ENCODE peak calls at places on chromosome 9, in nine cellular contexts. J is right lobe of liver, P is GM12865, S is A549, T is ascending aorta, E is hepatocyte, A is fibroblast of lung, K is lower leg skin, Q is psoas muscle. V is an unnamed sample.

GRCh38 chr9:88818495-88819201 is 172.6 kb upstream of the S1PR3 start:
- DNase-seq in K (no peak), T (no peak), P (no peak), A (peak), J (no peak), Q (no peak), E (no peak), S (no peak), V (peak)

GRCh38 chr9:33331411-33331891 is 41.1 kb downstream of the NFX1 start:
- DNase-seq in P (no peak), S (no peak), K (no peak), Q (no peak), E (no peak), A (peak), J (no peak), T (no peak), V (no peak)

GRCh38 chr9:129362287-129363098 is 184.4 kb upstream of the IER5L start:
- DNase-seq in P (no peak), K (no peak), S (no peak), E (peak), A (no peak), T (no peak), Q (no peak), J (peak), V (no peak)

GRCh38 chr9:70950270-70950669 is 171.2 kb downstream of the TRPM3 start:
- DNase-seq in J (no peak), T (no peak), E (no peak), Q (no peak), A (no peak), P (no peak), S (no peak), K (no peak), V (no peak)

GRCh38 chr9:15372385-15373200 is 50.1 kb upstream of the SNAPC3 start:
- DNase-seq in E (no peak), K (no peak), J (no peak), T (no peak), Q (no peak), A (peak), P (peak), S (no peak), V (no peak)

GRCh38 chr9:19050637-19051591 is 1.7 kb downstream of the RRAGA start:
- DNase-seq in S (no peak), J (no peak), P (no peak), E (no peak), K (no peak), T (no peak), Q (no peak), A (no peak), V (peak)

GRCh38 chr9:37220971-37221370 is 100.6 kb downstream of the ZCCHC7 start:
- DNase-seq in E (no peak), S (no peak), A (peak), J (no peak), T (no peak), P (no peak), Q (no peak), K (no peak), V (no peak)

GRCh38 chr9:14797442-14797841 is 74.9 kb upstream of the CER1 start:
- DNase-seq in P (no peak), Q (no peak), A (peak), J (no peak), K (no peak), S (no peak), T (no peak), E (no peak), V (no peak)

GRCh38 chr9:121491111-121491510 is 8.5 kb downstream of the GGTA1 start:
- DNase-seq in T (no peak), E (no peak), S (no peak), K (no peak), A (no peak), J (no peak), P (no peak), Q (no peak), V (no peak)

GRCh38 chr9:2243666-2244555 is 228.8 kb downstream of the SMARCA2 start:
- DNase-seq in K (no peak), T (no peak), E (no peak), A (no peak), Q (no peak), S (no peak), J (no peak), P (no peak), V (no peak)

GRCh38 chr9:115637661-115638060 is 515.9 kb upstream of the PAPPA start:
- DNase-seq in A (peak), K (no peak), J (no peak), T (no peak), S (no peak), Q (no peak), P (no peak), E (no peak), V (no peak)

GRCh38 chr9:126326228-126327015 is at the start of gene MVB12B:
- DNase-seq in P (peak), S (peak), A (no peak), T (no peak), E (peak), Q (peak), J (no peak), K (no peak), V (peak)

GRCh38 chr9:124660341-124660801 is 110.7 kb downstream of the NR6A1 start:
- DNase-seq in A (peak), T (no peak), K (no peak), Q (no peak), S (no peak), P (peak), E (peak), J (no peak), V (peak)

GRCh38 chr9:112665347-112665746 is 52.6 kb downstream of the INIP start:
- DNase-seq in S (no peak), T (no peak), A (peak), Q (no peak), E (no peak), K (no peak), J (no peak), P (peak), V (peak)

GRCh38 chr9:127895811-127896210 is 3.6 kb downstream of the ST6GALNAC6 start:
- DNase-seq in K (no peak), J (no peak), T (no peak), A (no peak), Q (no peak), S (no peak), P (no peak), E (no peak), V (no peak)

GRCh38 chr9:3403315-3403714 is 122.5 kb downstream of the RFX3 start:
- DNase-seq in K (no peak), Q (no peak), T (no peak), P (no peak), E (no peak), S (no peak), A (no peak), J (no peak), V (no peak)

GRCh38 chr9:68431307-68431706 is 74.9 kb downstream of the PGM5 start:
- DNase-seq in J (no peak), S (no peak), T (no peak), Q (no peak), E (no peak), K (no peak), P (no peak), A (no peak), V (no peak)

GRCh38 chr9:75200892-75201470 is 112.7 kb downstream of the OSTF1 start:
- DNase-seq in J (no peak), S (peak), E (peak), Q (no peak), T (no peak), K (no peak), A (peak), P (peak), V (peak)

GRCh38 chr9:128470560-128470959 is 14.8 kb downstream of the ODF2 start:
- DNase-seq in P (no peak), A (peak), T (no peak), S (no peak), Q (peak), K (no peak), E (no peak), J (no peak), V (peak)

GRCh38 chr9:82580921-82581320 is 482.0 kb downstream of the RASEF start:
- DNase-seq in T (no peak), S (no peak), E (no peak), J (no peak), P (no peak), A (no peak), K (no peak), Q (no peak), V (no peak)

GRCh38 chr9:92373167-92373566 is 31.2 kb downstream of the OGN start:
- DNase-seq in T (no peak), P (no peak), E (no peak), Q (no peak), A (no peak), K (no peak), J (no peak), S (no peak), V (no peak)

GRCh38 chr9:17839744-17840143 is 260.9 kb downstream of the SH3GL2 start:
- DNase-seq in Q (no peak), T (no peak), A (no peak), E (peak), S (no peak), J (no peak), P (no peak), K (no peak), V (no peak)

GRCh38 chr9:136644593-136645342 is 17.9 kb upstream of the EGFL7 start:
- DNase-seq in A (no peak), S (peak), P (peak), K (peak), Q (peak), J (peak), E (peak), T (peak), V (no peak)

GRCh38 chr9:36881316-36882116 is 152.6 kb downstream of the PAX5 start:
- DNase-seq in J (peak), K (no peak), S (no peak), Q (peak), E (no peak), P (no peak), T (no peak), A (no peak), V (no peak)

GRCh38 chr9:38256461-38256860 is 136.0 kb upstream of the ALDH1B1 start:
- DNase-seq in K (no peak), P (no peak), J (no peak), A (no peak), S (no peak), Q (no peak), E (no peak), T (no peak), V (no peak)

GRCh38 chr9:37486616-37487544 is 1.1 kb downstream of the POLR1E start:
- DNase-seq in P (no peak), A (peak), T (peak), Q (no peak), J (no peak), S (no peak), E (peak), K (no peak), V (peak)

GRCh38 chr9:70044450-70045307 is 1.0 kb downstream of the MAMDC2 start:
- DNase-seq in S (peak), E (peak), P (no peak), Q (peak), A (peak), T (no peak), K (no peak), J (no peak), V (peak)

GRCh38 chr9:125890793-125891192 is 143.6 kb downstream of the PBX3 start:
- DNase-seq in S (no peak), T (no peak), E (no peak), Q (no peak), K (no peak), P (no peak), A (no peak), J (no peak), V (no peak)

GRCh38 chr9:714675-715074 is 126.8 kb upstream of the DMRT1 start:
- DNase-seq in S (no peak), A (no peak), T (peak), J (no peak), P (no peak), Q (no peak), E (no peak), K (no peak), V (no peak)
- H3K4me3 ChIP-seq in S (no peak), A (no peak), T (peak), J (no peak), P (no peak), Q (no peak), E (no peak), K (no peak), V (no peak)

GRCh38 chr9:96217358-96217755 is 84.6 kb downstream of the HSD17B3 start:
- DNase-seq in J (no peak), S (no peak), K (no peak), P (no peak), T (no peak), E (peak), Q (no peak), A (no peak), V (no peak)

GRCh38 chr9:96217756-96218693 is 84.0 kb downstream of the HSD17B3 start:
- DNase-seq in K (peak), E (peak), S (peak), A (peak), T (peak), P (peak), J (peak), Q (peak), V (peak)

GRCh38 chr9:96218821-96219614 is 83.0 kb downstream of the HSD17B3 start:
- DNase-seq in E (no peak), J (peak), T (no peak), A (no peak), P (no peak), Q (no peak), S (no peak), K (no peak), V (no peak)

GRCh38 chr9:96219615-96220257 is 82.2 kb downstream of the HSD17B3 start:
- DNase-seq in T (peak), S (peak), E (peak), Q (peak), K (no peak), P (no peak), A (peak), J (peak), V (no peak)

GRCh38 chr9:96222132-96222531 is 79.8 kb downstream of the HSD17B3 start:
- DNase-seq in P (no peak), Q (no peak), A (no peak), S (no peak), J (no peak), K (no peak), E (no peak), T (no peak), V (no peak)
- TF ChIP-seq CTCF in P (peak), Q (peak), A (peak), S (peak), J (peak), K (no peak), E (peak), T (no peak), V (peak)

GRCh38 chr9:91134608-91135007 is 227.1 kb downstream of the AUH start:
- DNase-seq in J (no peak), S (no peak), A (no peak), Q (no peak), K (no peak), T (no peak), E (no peak), P (no peak), V (no peak)

GRCh38 chr9:91127653-91128052 is 234.1 kb downstream of the AUH start:
- DNase-seq in E (no peak), J (no peak), A (peak), P (no peak), S (no peak), K (no peak), Q (no peak), T (no peak), V (peak)

GRCh38 chr9:91132576-91133073 is 229.1 kb downstream of the AUH start:
- DNase-seq in K (no peak), J (no peak), S (no peak), T (no peak), E (no peak), Q (no peak), P (no peak), A (no peak), V (no peak)

GRCh38 chr9:91130796-91131318 is 230.9 kb downstream of the AUH start:
- DNase-seq in P (no peak), A (no peak), S (no peak), J (no peak), E (no peak), T (no peak), Q (no peak), K (no peak), V (peak)

DNA sequence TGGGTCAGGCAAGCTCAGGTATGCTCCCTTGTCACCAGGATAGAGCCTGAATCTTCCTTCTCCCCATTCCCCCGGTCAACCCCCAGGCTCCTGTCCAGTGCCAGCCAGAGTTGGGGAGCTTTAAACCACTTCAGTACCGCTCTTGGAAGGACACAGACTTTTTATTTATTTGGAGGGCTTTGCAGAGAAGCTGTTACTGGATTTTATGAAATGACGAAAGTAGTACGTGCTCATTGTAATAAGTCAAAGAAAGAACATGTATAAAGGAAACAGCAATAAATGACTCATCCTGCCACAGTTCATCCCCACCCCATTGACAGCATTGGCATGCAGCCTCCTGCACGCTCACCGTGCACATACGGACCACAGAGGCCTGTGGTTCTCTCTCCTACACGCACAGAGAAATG is 230.3 kb downstream of the AUH start:
- DNase-seq in K (peak), J (no peak), S (peak), P (peak), A (peak), T (no peak), Q (peak), E (peak), V (peak)
- H3K4me3 ChIP-seq in K (no peak), J (no peak), S (no peak), P (no peak), A (no peak), T (no peak), Q (no peak), E (no peak), V (no peak)

GRCh38 chr9:86246752-86247161 is 12.7 kb downstream of the C9orf153 start:
- DNase-seq in Q (peak), S (no peak), E (no peak), T (no peak), K (no peak), P (peak), J (no peak), A (no peak), V (peak)
- TF ChIP-seq CTCF in Q (peak), S (no peak), E (no peak), T (no peak), K (no peak), P (peak), J (peak), A (no peak), V (no peak)

DNA sequence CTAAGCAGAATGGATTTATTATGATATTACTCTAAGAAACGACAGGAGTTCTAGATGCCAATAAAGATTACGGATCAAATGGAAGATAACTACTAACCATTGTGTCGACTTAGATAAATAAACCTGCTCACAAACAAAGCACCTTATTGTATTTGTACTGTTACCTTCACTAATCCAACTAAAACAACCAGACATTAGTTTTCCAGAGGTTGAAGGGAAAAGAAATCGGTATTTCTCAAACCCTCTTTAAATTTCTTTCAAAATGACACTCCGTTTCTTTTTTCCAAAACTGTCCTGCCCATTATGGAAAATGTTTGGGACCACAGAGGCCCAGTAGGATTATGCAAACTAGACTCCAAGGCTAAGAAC is 2.8 kb downstream of the MLLT3 start:
- DNase-seq in T (no peak), K (no peak), S (no peak), E (no peak), J (no peak), Q (no peak), A (no peak), P (no peak), V (no peak)
- H3K4me3 ChIP-seq in T (no peak), K (no peak), S (peak), E (peak), J (no peak), Q (peak), A (peak), P (peak), V (peak)

GRCh38 chr9:114442022-114442421 is 54.2 kb upstream of the AKNA start:
- DNase-seq in T (no peak), A (no peak), K (no peak), E (no peak), Q (no peak), P (no peak), J (no peak), S (no peak), V (no peak)
- TF ChIP-seq CTCF in T (no peak), A (no peak), K (no peak), E (no peak), Q (no peak), P (no peak), J (no peak), S (no peak), V (no peak)

GRCh38 chr9:95138474-95138873 is 179.0 kb downstream of the FANCC start:
- DNase-seq in P (no peak), Q (peak), T (no peak), K (no peak), E (no peak), A (peak), S (no peak), J (peak), V (no peak)
- H3K4me3 ChIP-seq in P (no peak), Q (peak), T (no peak), K (no peak), E (no peak), A (no peak), S (no peak), J (no peak), V (no peak)

GRCh38 chr9:135220601-135221575 is 133.4 kb downstream of the OLFM1 start:
- DNase-seq in Q (peak), J (peak), P (no peak), A (no peak), K (no peak), T (no peak), S (no peak), E (no peak), V (no peak)

GRCh38 chr9:135219676-135220600 is 132.5 kb downstream of the OLFM1 start:
- DNase-seq in K (no peak), Q (peak), J (peak), S (no peak), P (no peak), A (no peak), T (no peak), E (no peak), V (no peak)

GRCh38 chr9:135216666-135217431 is 129.4 kb downstream of the OLFM1 start:
- DNase-seq in A (no peak), K (no peak), T (no peak), E (no peak), J (peak), Q (peak), S (no peak), P (no peak), V (no peak)

GRCh38 chr9:135217836-135218235 is 130.4 kb downstream of the OLFM1 start:
- DNase-seq in A (no peak), T (no peak), E (no peak), P (no peak), K (no peak), S (no peak), Q (peak), J (peak), V (no peak)

GRCh38 chr9:135218331-135219225 is 131.1 kb downstream of the OLFM1 start:
- DNase-seq in A (no peak), J (peak), P (no peak), E (no peak), S (no peak), T (no peak), K (no peak), Q (peak), V (no peak)
- TF ChIP-seq CTCF in A (no peak), J (no peak), P (no peak), E (no peak), S (no peak), T (no peak), K (no peak), Q (no peak), V (no peak)

DNA sequence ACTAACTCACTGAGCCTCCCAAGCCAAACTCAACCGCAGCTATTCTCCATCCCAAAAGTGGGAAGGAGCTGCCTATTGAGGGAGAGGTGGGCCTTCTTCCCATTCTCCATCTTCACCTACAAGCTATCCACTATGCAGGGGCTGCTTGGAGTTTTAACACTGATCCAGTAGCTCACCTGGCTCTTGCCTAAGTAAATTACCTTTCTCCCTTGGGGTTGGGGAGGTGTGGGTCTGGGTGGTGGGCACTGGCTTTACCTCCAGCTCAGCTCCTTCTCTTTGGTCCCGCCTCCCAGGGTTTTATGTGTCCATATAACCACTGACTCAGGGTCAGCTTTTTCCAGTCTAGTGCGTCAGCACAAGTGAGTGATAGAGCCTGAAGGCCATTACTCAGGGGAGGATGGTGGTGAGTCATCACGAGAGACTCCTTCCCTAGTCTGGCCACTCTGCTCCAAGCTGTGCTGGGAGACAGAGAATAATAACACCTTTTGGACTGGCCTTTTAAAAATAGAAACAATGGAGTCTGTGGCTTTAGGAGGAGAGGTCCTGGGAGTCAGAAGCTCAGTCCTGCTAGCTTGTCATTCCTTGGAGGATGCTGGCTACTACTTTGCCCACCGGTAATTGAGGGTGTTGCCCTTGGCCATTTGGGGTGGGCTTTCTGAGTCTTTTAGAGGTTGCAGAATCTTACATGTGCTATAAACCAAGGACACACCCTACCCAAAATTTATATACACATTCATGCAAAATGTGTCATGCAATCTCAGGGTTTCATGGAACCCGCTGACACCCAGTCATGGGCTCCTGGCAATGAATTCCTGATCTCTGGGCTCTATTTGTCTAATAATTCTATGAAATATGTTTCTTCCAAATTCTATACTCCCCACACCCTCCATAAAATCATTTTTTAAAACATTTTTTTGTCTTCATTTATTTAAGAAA is 35.6 kb upstream of the ATP6V1G1 start:
- DNase-seq in J (no peak), E (peak), S (peak), Q (no peak), A (peak), T (peak), P (no peak), K (peak), V (peak)
- H3K4me3 ChIP-seq in J (no peak), E (no peak), S (no peak), Q (no peak), A (no peak), T (no peak), P (no peak), K (no peak), V (no peak)